ENCODE peak calls at places on chromosomes 2 and 18, in seven cellular contexts. Y is AG04449; F is GM12878; O is CD8-positive, alpha-beta memory T cell; N is stomach; K is right cardiac atrium; R is Peyer's patch. I is an unnamed sample.

GRCh38 chr2:238851751-238852150 is 3.9 kb downstream of the TWIST2 start:
- DNase-seq in K (no peak), Y (no peak), N (no peak), O (no peak), F (no peak), R (no peak), I (no peak)

GRCh38 chr2:47016172-47016913 is 100.7 kb upstream of the MCFD2 start:
- DNase-seq in R (no peak), K (peak), Y (peak), N (no peak), O (no peak), F (no peak), I (no peak)

GRCh38 chr2:25305809-25306208 is 35.9 kb downstream of the DNMT3A start:
- DNase-seq in R (no peak), F (no peak), N (no peak), K (peak), O (no peak), Y (peak), I (no peak)

GRCh38 chr2:239990966-239991365 is 34.2 kb downstream of the NDUFA10 start:
- DNase-seq in O (no peak), F (no peak), N (no peak), Y (no peak), K (no peak), R (no peak), I (no peak)

GRCh38 chr2:85915606-85916303 is 27.0 kb upstream of the ST3GAL5 start:
- DNase-seq in O (no peak), F (no peak), N (no peak), Y (no peak), K (no peak), R (no peak), I (no peak)

GRCh38 chr2:33210626-33211025 is 263.9 kb downstream of the LTBP1 start:
- DNase-seq in K (peak), Y (peak), O (no peak), F (no peak), N (no peak), R (no peak), I (no peak)

GRCh38 chr2:156625360-156625995 is 189.3 kb downstream of the GPD2 start:
- DNase-seq in R (no peak), O (no peak), N (no peak), K (peak), F (no peak), Y (no peak), I (no peak)

GRCh38 chr18:33817096-33817495 is 239.1 kb downstream of the ASXL3 start:
- DNase-seq in O (no peak), Y (no peak), R (no peak), F (no peak), K (no peak), N (no peak), I (no peak)

GRCh38 chr2:178825183-178825582 is 18.0 kb upstream of the TTN start:
- DNase-seq in F (no peak), O (no peak), Y (peak), N (no peak), K (no peak), R (no peak), I (no peak)

GRCh38 chr2:76958749-76959148 is 563.4 kb downstream of the LRRTM4 start:
- DNase-seq in R (no peak), O (no peak), N (no peak), Y (no peak), K (no peak), F (no peak), I (no peak)

GRCh38 chr2:228181098-228182019 is at the start of gene SPHKAP:
- DNase-seq in Y (no peak), N (no peak), R (no peak), O (no peak), K (peak), F (no peak), I (no peak)

GRCh38 chr2:8533923-8534322 is 147.9 kb upstream of the ID2 start:
- DNase-seq in O (no peak), F (no peak), N (no peak), K (no peak), R (no peak), Y (no peak), I (no peak)

GRCh38 chr2:39734451-39734850 is 44.6 kb downstream of the THUMPD2 start:
- DNase-seq in F (no peak), R (no peak), N (no peak), O (no peak), Y (no peak), K (no peak), I (no peak)

GRCh38 chr2:39736593-39736992 is 42.5 kb downstream of the THUMPD2 start:
- DNase-seq in Y (peak), O (no peak), K (no peak), R (no peak), N (no peak), F (no peak), I (no peak)

GRCh38 chr2:39733070-39733674 is 45.9 kb downstream of the THUMPD2 start:
- DNase-seq in K (no peak), N (no peak), Y (no peak), O (no peak), R (no peak), F (no peak), I (no peak)

GRCh38 chr2:39737661-39738060 is 41.4 kb downstream of the THUMPD2 start:
- DNase-seq in O (no peak), K (no peak), Y (peak), F (no peak), N (no peak), R (no peak), I (no peak)

DNA sequence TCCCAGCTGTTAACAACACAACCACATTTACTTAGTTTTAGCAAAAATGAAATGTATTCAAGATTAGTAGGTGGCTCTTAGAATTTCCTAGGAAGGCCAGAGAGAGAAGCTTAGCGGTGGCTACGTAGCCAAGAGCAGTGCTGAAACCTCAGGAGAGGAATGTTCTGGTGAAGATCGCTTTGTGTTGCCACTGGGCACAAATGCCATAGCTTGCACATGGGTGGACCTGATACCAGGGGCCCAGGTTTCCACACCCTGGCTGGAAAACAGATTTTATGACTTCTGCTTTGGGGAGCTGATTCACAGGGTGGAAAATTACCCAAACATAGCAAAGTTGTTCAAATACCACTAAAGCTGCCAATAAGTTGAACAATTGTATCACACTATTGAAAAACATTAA is 43.4 kb downstream of the THUMPD2 start:
- DNase-seq in K (no peak), F (no peak), R (no peak), N (no peak), Y (no peak), O (no peak), I (no peak)
- H3K4me3 ChIP-seq in K (no peak), F (no peak), R (no peak), N (no peak), Y (no peak), O (no peak), I (no peak)

GRCh38 chr2:241037498-241037897 is 39.1 kb downstream of the SNED1 start:
- DNase-seq in Y (no peak), N (no peak), R (no peak), F (no peak), K (peak), O (no peak), I (no peak)

GRCh38 chr2:241035142-241035817 is 36.9 kb downstream of the SNED1 start:
- DNase-seq in F (no peak), N (no peak), Y (no peak), O (peak), R (peak), K (peak), I (no peak)

GRCh38 chr2:241036964-241037421 is 38.6 kb downstream of the SNED1 start:
- DNase-seq in N (no peak), Y (no peak), F (peak), R (peak), K (peak), O (no peak), I (no peak)

GRCh38 chr2:241035818-241036396 is 37.5 kb downstream of the SNED1 start:
- DNase-seq in Y (no peak), N (no peak), R (peak), K (no peak), O (peak), F (no peak), I (no peak)

DNA sequence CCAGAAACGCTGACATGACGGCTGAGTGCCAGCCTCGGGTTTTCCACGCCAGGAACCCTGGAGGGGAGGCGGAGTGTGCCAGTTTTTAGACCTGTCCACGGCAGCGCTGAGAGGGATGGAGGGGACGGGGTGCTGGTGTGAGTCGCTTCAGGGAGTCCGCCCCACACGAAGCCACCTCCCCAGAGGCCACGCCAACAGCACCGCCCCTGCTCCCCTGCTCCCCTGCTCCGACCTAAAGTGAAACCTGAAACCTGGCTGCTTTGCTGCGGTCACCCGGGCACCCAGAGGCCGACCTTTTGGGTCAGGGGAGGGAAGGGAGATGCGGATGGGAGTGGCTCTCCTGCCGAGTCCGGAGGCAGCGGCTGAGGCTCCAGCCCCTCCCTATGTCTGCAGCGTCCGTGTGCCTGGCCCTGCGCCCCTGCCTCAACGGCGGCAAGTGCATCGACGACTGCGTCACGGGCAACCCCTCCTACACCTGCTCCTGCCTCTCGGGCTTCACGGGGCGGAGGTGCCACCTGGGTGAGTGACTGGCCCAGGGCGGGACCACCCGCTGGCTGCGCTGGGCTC is 38.1 kb downstream of the SNED1 start:
- DNase-seq in R (peak), O (peak), Y (no peak), N (peak), K (peak), F (peak), I (no peak)
- H3K4me3 ChIP-seq in R (peak), O (peak), Y (peak), N (peak), K (peak), F (peak), I (no peak)

GRCh38 chr2:75632091-75632704 is 14.4 kb upstream of the MRPL19 start:
- DNase-seq in N (no peak), O (no peak), F (no peak), K (no peak), R (no peak), Y (no peak), I (no peak)
- H3K4me3 ChIP-seq in N (no peak), O (no peak), F (no peak), K (no peak), R (no peak), Y (no peak), I (no peak)

DNA sequence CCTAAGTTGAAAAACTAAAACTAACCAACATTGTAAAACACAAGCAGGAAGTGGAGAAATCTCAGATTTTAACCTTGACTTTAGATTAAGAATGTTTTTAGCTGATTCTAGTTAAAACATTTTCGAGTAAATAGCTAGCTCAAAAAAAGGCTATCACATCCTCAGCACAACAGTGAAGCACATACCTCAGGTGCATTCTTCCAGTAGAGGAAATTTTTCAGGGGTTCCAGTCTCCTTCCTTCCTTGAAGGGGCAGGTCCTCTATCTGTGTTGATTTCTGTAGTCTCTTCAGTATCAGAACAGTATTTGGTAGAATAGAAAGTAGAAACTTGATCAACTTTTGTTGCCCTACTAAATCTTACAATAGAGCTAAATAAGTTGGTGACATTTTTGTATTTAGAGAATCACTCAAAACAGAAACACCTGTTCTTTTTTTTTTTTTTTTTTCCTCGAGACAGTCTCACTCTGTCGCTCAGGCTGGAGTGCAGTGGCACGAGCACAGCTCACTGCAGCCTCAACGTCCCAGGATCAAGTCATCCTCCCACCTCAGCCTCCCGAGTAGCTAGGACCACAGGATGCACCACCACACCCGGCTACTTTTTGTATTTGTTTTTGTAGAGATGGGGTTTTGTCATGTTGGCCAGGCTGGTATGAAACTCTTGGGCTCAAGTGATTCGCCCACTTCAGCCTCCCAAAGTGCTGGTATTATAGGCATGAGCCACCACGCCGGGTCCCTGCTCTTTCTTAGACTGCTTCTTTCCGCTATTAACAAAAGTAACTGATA is 6.9 kb upstream of the GPR155 start:
- DNase-seq in F (no peak), K (no peak), Y (no peak), N (no peak), O (no peak), R (no peak), I (no peak)
- H3K4me3 ChIP-seq in F (peak), K (no peak), Y (no peak), N (no peak), O (peak), R (no peak), I (peak)

GRCh38 chr2:219625179-219625578 is 2.3 kb upstream of the SLC4A3 start:
- DNase-seq in F (no peak), K (no peak), Y (no peak), R (no peak), O (no peak), N (no peak), I (no peak)

GRCh38 chr2:219626540-219626939 is 890 bp upstream of the SLC4A3 start:
- DNase-seq in Y (no peak), F (no peak), N (no peak), K (no peak), R (no peak), O (no peak), I (no peak)

GRCh38 chr2:219628986-219629901 is 1.8 kb downstream of the SLC4A3 start:
- DNase-seq in Y (no peak), K (peak), O (no peak), F (no peak), R (no peak), N (no peak), I (no peak)

GRCh38 chr2:219628235-219628985 is 980 bp downstream of the SLC4A3 start:
- DNase-seq in F (no peak), K (peak), Y (no peak), R (no peak), N (no peak), O (no peak), I (no peak)

GRCh38 chr2:219627105-219628100 is at the start of gene SLC4A3:
- DNase-seq in F (no peak), R (no peak), K (peak), N (peak), O (no peak), Y (no peak), I (no peak)
- H3K4me3 ChIP-seq in F (no peak), R (peak), K (peak), N (peak), O (no peak), Y (peak), I (peak)

DNA sequence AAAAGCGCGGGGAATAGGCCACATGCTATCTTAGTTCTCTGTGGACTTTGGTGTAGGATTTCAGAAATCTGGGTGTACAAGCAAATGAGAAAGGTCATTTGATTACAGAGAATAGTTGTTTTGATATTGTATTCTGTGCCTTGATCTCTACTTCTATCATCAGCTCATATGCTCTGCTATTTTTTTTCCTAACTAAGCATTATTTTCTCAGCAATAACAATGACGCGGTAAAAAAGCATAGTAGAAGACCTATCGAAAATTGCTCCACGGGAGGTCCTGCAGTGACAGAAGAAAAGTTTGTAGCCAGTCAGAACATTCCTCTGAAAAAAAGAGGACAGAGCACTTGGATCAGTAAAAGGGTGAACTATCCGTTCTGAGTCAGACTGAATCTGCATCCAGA is 2.8 kb upstream of the SETBP1 start:
- DNase-seq in Y (no peak), K (no peak), N (no peak), R (no peak), O (no peak), F (no peak), I (no peak)
- H3K4me3 ChIP-seq in Y (no peak), K (no peak), N (no peak), R (no peak), O (no peak), F (no peak), I (no peak)

DNA sequence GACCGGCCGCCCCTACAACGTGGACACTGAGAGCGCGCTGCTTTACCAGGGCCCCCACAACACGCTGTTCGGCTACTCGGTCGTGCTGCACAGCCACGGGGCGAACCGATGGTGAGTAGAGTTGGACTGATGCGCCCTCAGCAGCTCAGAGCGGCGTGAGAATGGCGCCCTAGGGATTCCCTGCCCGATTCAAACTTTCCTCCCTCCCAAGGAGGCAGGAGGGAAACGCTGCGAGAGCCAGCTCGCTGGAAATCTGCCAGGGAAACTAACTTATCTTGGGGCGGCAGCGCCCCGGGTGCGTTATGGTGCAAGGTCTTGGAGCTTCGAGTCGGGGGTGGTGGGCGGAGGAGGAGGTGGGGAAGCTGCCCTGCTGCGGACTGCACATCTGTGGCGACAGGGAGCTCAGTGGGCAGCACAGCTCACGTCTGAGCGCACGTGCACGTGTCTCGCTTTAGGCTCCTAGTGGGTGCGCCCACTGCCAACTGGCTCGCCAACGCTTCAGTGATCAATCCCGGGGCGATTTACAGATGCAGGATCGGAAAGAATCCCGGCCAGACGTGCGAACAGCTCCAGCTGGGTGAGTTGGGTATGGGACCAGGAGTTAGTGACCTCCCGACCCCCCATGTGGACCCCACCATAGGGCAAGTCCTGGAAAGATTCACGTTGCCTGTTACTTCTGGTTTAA is 697 bp downstream of the ITGA4 start:
- DNase-seq in O (peak), K (peak), N (peak), Y (no peak), R (peak), F (no peak), I (peak)
- H3K4me3 ChIP-seq in O (peak), K (peak), N (peak), Y (peak), R (peak), F (peak), I (peak)

GRCh38 chr2:128536925-128537620 is 218.4 kb upstream of the HS6ST1 start:
- DNase-seq in K (no peak), N (peak), Y (peak), O (no peak), F (no peak), R (no peak), I (no peak)
- H3K4me3 ChIP-seq in K (no peak), N (no peak), Y (no peak), O (no peak), F (no peak), R (no peak), I (no peak)

I was measured in Jurkat, Clone E6-1.